ENCODE peak calls at places on chromosomes 6 and 20, in nine cellular contexts. Z is NCI-H345; E is stimulated activated CD4-positive, alpha-beta T cell treated with anti-CD3 and anti-CD28 coated beads, Interleukin-12 subunit alpha, Interleukin-12 subunit beta, amount 100 ng/mL, for 48 hours; H is HEK293T; F is sciatic nerve; U is dorsolateral prefrontal cortex; D is head of caudate nucleus; V is neural crest cell; L is NCI-H1417. A is an unnamed sample.

GRCh38 chr20:63976980-63977391 is 2.5 kb downstream of the SAMD10 start:
- DNase-seq in Z (no peak), E (no peak), H (no peak), F (no peak), U (no peak), D (no peak), V (no peak), L (no peak), A (no peak)

GRCh38 chr6:154526997-154527396 is 16.5 kb upstream of the CNKSR3 start:
- DNase-seq in Z (no peak), E (no peak), H (no peak), F (no peak), U (no peak), D (no peak), V (no peak), L (no peak), A (no peak)

GRCh38 chr20:41169184-41169690 is 31.9 kb downstream of the PLCG1 start:
- DNase-seq in Z (no peak), E (no peak), H (no peak), F (peak), U (no peak), D (no peak), V (no peak), L (no peak), A (no peak)

GRCh38 chr6:87183687-87184086 is 28.3 kb downstream of the ZNF292 start:
- DNase-seq in Z (no peak), E (no peak), H (no peak), F (no peak), U (no peak), D (no peak), V (no peak), L (no peak), A (no peak)

GRCh38 chr6:158607411-158608170 is 37.0 kb downstream of the DYNLT1 start:
- DNase-seq in Z (no peak), E (no peak), H (no peak), F (peak), U (no peak), D (no peak), V (no peak), L (no peak), A (no peak)

GRCh38 chr6:1686117-1687098 is 76.7 kb downstream of the FOXC1 start:
- DNase-seq in Z (peak), E (no peak), H (no peak), F (no peak), U (no peak), D (no peak), V (no peak), L (peak), A (peak)

GRCh38 chr20:58054744-58055373 is 173.6 kb downstream of the ANKRD60 start:
- DNase-seq in Z (no peak), E (no peak), H (no peak), F (peak), U (no peak), D (no peak), V (no peak), L (no peak), A (no peak)

GRCh38 chr6:113634352-113635163 is 222.6 kb upstream of the MARCKS start:
- DNase-seq in Z (no peak), E (no peak), H (no peak), F (no peak), U (no peak), D (no peak), V (no peak), L (no peak), A (no peak)

GRCh38 chr6:154458565-154459475 is 51.7 kb downstream of the CNKSR3 start:
- DNase-seq in Z (peak), E (no peak), H (no peak), F (no peak), U (no peak), D (no peak), V (no peak), L (peak), A (no peak)

GRCh38 chr6:119445666-119446622 is 96.4 kb upstream of the MAN1A1 start:
- DNase-seq in Z (no peak), E (no peak), H (no peak), F (no peak), U (no peak), D (no peak), V (no peak), L (no peak), A (no peak)

GRCh38 chr6:18312368-18312767 is 48.0 kb upstream of the DEK start:
- DNase-seq in Z (no peak), E (no peak), H (no peak), F (no peak), U (no peak), D (no peak), V (no peak), L (peak), A (no peak)

GRCh38 chr6:781350-781961 is 88.5 kb upstream of the EXOC2 start:
- DNase-seq in Z (no peak), E (no peak), H (no peak), F (no peak), U (no peak), D (no peak), V (no peak), L (no peak), A (no peak)

GRCh38 chr6:51711876-51712275 is 375.5 kb downstream of the PKHD1 start:
- DNase-seq in Z (no peak), E (no peak), H (no peak), F (no peak), U (no peak), D (no peak), V (no peak), L (no peak), A (no peak)

GRCh38 chr6:87393026-87393622 is 14.6 kb upstream of the CFAP206 start:
- DNase-seq in Z (peak), E (peak), H (peak), F (no peak), U (no peak), D (no peak), V (peak), L (peak), A (peak)